ENCODE peak calls at places on chromosomes 5 and 9, in six cellular contexts. R, A, S, W, Q and L are unnamed samples.

GRCh38 chr5:98570661-98571181 is 202.7 kb upstream of the RGMB start:
- DNase-seq in W (no peak), S (no peak), R (no peak), Q (no peak), A (peak; percentile 72), L (no peak)

GRCh38 chr5:174490717-174491116 is 233.7 kb upstream of the MSX2 start:
- DNase-seq in S (no peak), R (no peak), A (no peak), W (no peak), Q (no peak), L (no peak)

GRCh38 chr5:1985781-1986180 is 103.1 kb upstream of the IRX4 start:
- DNase-seq in R (no peak), A (no peak), Q (no peak), W (no peak), S (no peak), L (no peak)

GRCh38 chr9:17134843-17135577 is at the start of gene CNTLN:
- DNase-seq in Q (no peak), W (peak; percentile 83), S (peak; percentile 99), A (peak; percentile 62), R (peak; percentile 98), L (peak; percentile 93)

GRCh38 chr5:33608476-33609026 is 167.8 kb downstream of the TARS1 start:
- DNase-seq in S (no peak), R (no peak), W (no peak), Q (no peak), A (no peak), L (no peak)

GRCh38 chr9:98104445-98104881 is 14.6 kb downstream of the TRIM14 start:
- DNase-seq in A (no peak), R (no peak), Q (no peak), S (no peak), W (no peak), L (no peak)

GRCh38 chr9:115786321-115786720 is 367.3 kb upstream of the PAPPA start:
- DNase-seq in Q (no peak), A (peak; percentile 20), R (no peak), S (no peak), W (no peak), L (no peak)

GRCh38 chr9:93468763-93469456 is 15.5 kb upstream of the FAM120AOS start:
- DNase-seq in A (no peak), W (no peak), Q (no peak), S (no peak), R (no peak), L (peak; percentile 10)

GRCh38 chr5:149175346-149176113 is 34.2 kb downstream of the ABLIM3 start:
- DNase-seq in A (no peak), Q (no peak), S (peak; percentile 90), R (no peak), W (no peak), L (no peak)

GRCh38 chr5:174737335-174737734 is 13.0 kb downstream of the MSX2 start:
- DNase-seq in W (no peak), S (no peak), R (no peak), Q (no peak), A (no peak), L (no peak)

GRCh38 chr5:90386099-90386710 is 23.4 kb downstream of the CETN3 start:
- DNase-seq in W (no peak), A (no peak), Q (no peak), S (no peak), R (no peak), L (no peak)

GRCh38 chr5:10977011-10977410 is 216.0 kb upstream of the DAP start:
- DNase-seq in A (no peak), W (no peak), Q (no peak), R (no peak), S (no peak), L (no peak)

GRCh38 chr5:1492757-1493156 is 31.0 kb downstream of the LPCAT1 start:
- DNase-seq in S (no peak), W (no peak), Q (no peak), R (no peak), A (no peak), L (no peak)

GRCh38 chr9:98591696-98592095 is 117.0 kb downstream of the GABBR2 start:
- DNase-seq in Q (no peak), S (no peak), A (no peak), R (no peak), W (no peak), L (no peak)

GRCh38 chr9:83933804-83934203 is 12.6 kb upstream of the KIF27 start:
- DNase-seq in A (no peak), R (no peak), S (no peak), Q (no peak), W (no peak), L (no peak)

GRCh38 chr5:132437604-132438275 is 52.8 kb downstream of the IRF1 start:
- DNase-seq in Q (peak; percentile 51), W (no peak), A (peak; percentile 88), S (peak; percentile 82), R (peak; percentile 54), L (no peak)

GRCh38 chr5:144085381-144085780 is 85.1 kb downstream of the YIPF5 start:
- DNase-seq in R (no peak), Q (no peak), S (no peak), W (no peak), A (no peak), L (no peak)

GRCh38 chr5:42595597-42595996 is 161.0 kb upstream of the CCDC152 start:
- DNase-seq in Q (no peak), A (no peak), S (no peak), W (no peak), R (no peak), L (no peak)

GRCh38 chr9:92223758-92224157 is 69.7 kb downstream of the IARS1 start:
- DNase-seq in A (no peak), S (no peak), R (no peak), W (no peak), Q (no peak), L (no peak)

GRCh38 chr9:128406848-128407391 is 13.7 kb upstream of the CERCAM start:
- DNase-seq in R (no peak), S (no peak), W (no peak), A (no peak), Q (no peak), L (no peak)

GRCh38 chr5:150412319-150413175 is at the start of gene CD74:
- DNase-seq in S (peak; percentile 85), A (no peak), Q (peak; percentile 95), R (peak; percentile 75), W (no peak), L (no peak)

GRCh38 chr5:127833999-127834953 is 131.1 kb downstream of the CCDC192 start:
- DNase-seq in R (no peak), W (no peak), Q (no peak), A (no peak), S (no peak), L (no peak)

GRCh38 chr5:55620009-55620770 is 85.4 kb upstream of the PLPP1 start:
- DNase-seq in Q (no peak), S (no peak), W (no peak), A (no peak), R (no peak), L (no peak)

GRCh38 chr5:160339406-160340140 is 27.2 kb upstream of the CCNJL start:
- DNase-seq in R (no peak), W (no peak), S (no peak), Q (no peak), A (no peak), L (no peak)

GRCh38 chr5:6159864-6160199 is 218.5 kb downstream of the MED10 start:
- DNase-seq in R (no peak), S (no peak), Q (no peak), W (no peak), A (no peak), L (peak; percentile 11)

GRCh38 chr5:109743770-109744212 is 54.1 kb downstream of the MAN2A1 start:
- DNase-seq in Q (no peak), R (no peak), S (no peak), W (no peak), A (peak; percentile 67), L (peak; percentile 38)

GRCh38 chr5:170268884-170269283 is 28.7 kb downstream of the LCP2 start:
- DNase-seq in Q (no peak), S (no peak), A (no peak), W (no peak), R (no peak), L (no peak)

GRCh38 chr9:133604214-133604613 is 5.0 kb downstream of the FAM163B start:
- DNase-seq in R (no peak), W (no peak), S (no peak), A (no peak), Q (no peak), L (no peak)

GRCh38 chr9:135093111-135093510 is 5.6 kb downstream of the OLFM1 start:
- DNase-seq in R (no peak), S (no peak), A (no peak), W (no peak), Q (no peak), L (no peak)

GRCh38 chr5:73448451-73449136 is at the start of gene FOXD1:
- DNase-seq in Q (no peak), W (peak; percentile 77), A (peak; percentile 94), R (peak; percentile 85), S (peak; percentile 57), L (peak; percentile 77)

GRCh38 chr9:127817881-127818434 is 15.3 kb downstream of the FPGS start:
- DNase-seq in W (no peak), R (no peak), A (no peak), S (no peak), Q (no peak), L (no peak)

GRCh38 chr9:127280880-127281660 is 16.5 kb downstream of the GARNL3 start:
- DNase-seq in A (no peak), R (no peak), W (no peak), S (no peak), Q (no peak), L (no peak)

GRCh38 chr9:36690769-36691168 is 118.1 kb downstream of the MELK start:
- DNase-seq in A (no peak), R (no peak), S (no peak), W (no peak), Q (no peak), L (no peak)

GRCh38 chr9:15357050-15357653 is 50.1 kb upstream of the TTC39B start:
- DNase-seq in Q (no peak), R (peak; percentile 58), W (no peak), S (no peak), A (no peak), L (no peak)

GRCh38 chr9:69937830-69938535 is 105.7 kb upstream of the MAMDC2 start:
- DNase-seq in W (no peak), R (no peak), Q (no peak), S (no peak), A (no peak), L (no peak)

GRCh38 chr5:52661903-52662302 is 125.8 kb upstream of the ITGA1 start:
- DNase-seq in S (no peak), W (no peak), R (no peak), Q (no peak), A (no peak), L (no peak)

GRCh38 chr5:176901260-176902101 is 2.3 kb upstream of the HK3 start:
- DNase-seq in R (no peak), S (no peak), A (no peak), W (no peak), Q (no peak), L (no peak)